ENCODE peak calls at places on chromosome 21, in nine cellular contexts. One of them, this sample, is unnamed. For H3K9me3, the result is how much of the 10 kb centered on the place peaks cover.

GRCh38 chr21:43824883-43825609 is 35.7 kb downstream of the RRP1 start:
- DNase-seq in heart right ventricle: no peak
- DNase-seq in MM.1S: no peak
- DNase-seq in adrenal gland: peak
- DNase-seq in DND-41: no peak
- DNase-seq in tibial nerve: no peak
- DNase-seq in cardiac muscle cell: no peak
- DNase-seq in neural progenitor cell: no peak
- DNase-seq in OCI-LY7: no peak
- DNase-seq in this sample: no peak

GRCh38 chr21:22657786-22658185 is 1659.6 kb downstream of the NCAM2 start:
- DNase-seq in heart right ventricle: no peak
- DNase-seq in MM.1S: no peak
- DNase-seq in adrenal gland: no peak
- DNase-seq in DND-41: no peak
- DNase-seq in tibial nerve: no peak
- DNase-seq in cardiac muscle cell: no peak
- DNase-seq in neural progenitor cell: no peak
- DNase-seq in OCI-LY7: no peak
- DNase-seq in this sample: no peak

GRCh38 chr21:33070921-33071877 is 1.3 kb downstream of the OLIG1 start:
- DNase-seq in heart right ventricle: no peak
- DNase-seq in MM.1S: peak
- DNase-seq in adrenal gland: no peak
- DNase-seq in DND-41: no peak
- DNase-seq in tibial nerve: no peak
- DNase-seq in cardiac muscle cell: peak
- DNase-seq in neural progenitor cell: peak
- DNase-seq in OCI-LY7: no peak
- DNase-seq in this sample: no peak

GRCh38 chr21:25980710-25981109 is 189.9 kb downstream of the APP start:
- DNase-seq in heart right ventricle: no peak
- DNase-seq in MM.1S: no peak
- DNase-seq in adrenal gland: no peak
- DNase-seq in DND-41: no peak
- DNase-seq in tibial nerve: no peak
- DNase-seq in cardiac muscle cell: no peak
- DNase-seq in neural progenitor cell: no peak
- DNase-seq in OCI-LY7: no peak
- DNase-seq in this sample: no peak

GRCh38 chr21:31117046-31117916 is 79.0 kb upstream of the KRTAP19-8 start:
- DNase-seq in heart right ventricle: no peak
- DNase-seq in MM.1S: no peak
- DNase-seq in adrenal gland: no peak
- DNase-seq in DND-41: no peak
- DNase-seq in tibial nerve: no peak
- DNase-seq in cardiac muscle cell: no peak
- DNase-seq in neural progenitor cell: no peak
- DNase-seq in OCI-LY7: no peak
- DNase-seq in this sample: no peak

GRCh38 chr21:44442266-44443125 is 12.8 kb upstream of the LRRC3 start:
- DNase-seq in heart right ventricle: no peak
- DNase-seq in MM.1S: no peak
- DNase-seq in adrenal gland: no peak
- DNase-seq in DND-41: no peak
- DNase-seq in tibial nerve: no peak
- DNase-seq in cardiac muscle cell: no peak
- DNase-seq in neural progenitor cell: no peak
- DNase-seq in OCI-LY7: no peak
- DNase-seq in this sample: no peak

GRCh38 chr21:42906222-42906621 is 13.1 kb downstream of the NDUFV3 start:
- DNase-seq in heart right ventricle: no peak
- DNase-seq in MM.1S: no peak
- DNase-seq in adrenal gland: no peak
- DNase-seq in DND-41: no peak
- DNase-seq in tibial nerve: no peak
- DNase-seq in cardiac muscle cell: no peak
- DNase-seq in neural progenitor cell: no peak
- DNase-seq in OCI-LY7: no peak
- DNase-seq in this sample: no peak

GRCh38 chr21:31656199-31657095 is 3.0 kb upstream of the SOD1 start:
- DNase-seq in heart right ventricle: no peak
- DNase-seq in MM.1S: no peak
- DNase-seq in adrenal gland: no peak
- DNase-seq in DND-41: no peak
- DNase-seq in tibial nerve: no peak
- DNase-seq in cardiac muscle cell: no peak
- DNase-seq in neural progenitor cell: no peak
- DNase-seq in OCI-LY7: no peak
- DNase-seq in this sample: no peak

GRCh38 chr21:33112151-33112550 is 42.2 kb downstream of the OLIG1 start:
- DNase-seq in heart right ventricle: no peak
- DNase-seq in MM.1S: no peak
- DNase-seq in adrenal gland: no peak
- DNase-seq in DND-41: no peak
- DNase-seq in tibial nerve: no peak
- DNase-seq in cardiac muscle cell: no peak
- DNase-seq in neural progenitor cell: no peak
- DNase-seq in OCI-LY7: no peak
- DNase-seq in this sample: no peak

GRCh38 chr21:18245493-18245967 is 897 bp downstream of the CHODL start:
- DNase-seq in heart right ventricle: no peak
- DNase-seq in MM.1S: no peak
- DNase-seq in adrenal gland: no peak
- DNase-seq in DND-41: no peak
- DNase-seq in tibial nerve: no peak
- DNase-seq in cardiac muscle cell: peak
- DNase-seq in neural progenitor cell: peak
- DNase-seq in OCI-LY7: no peak
- DNase-seq in this sample: no peak

GRCh38 chr21:43687566-43688395 is 28.4 kb downstream of the RRP1B start:
- DNase-seq in heart right ventricle: peak
- DNase-seq in MM.1S: no peak
- DNase-seq in adrenal gland: no peak
- DNase-seq in DND-41: no peak
- DNase-seq in tibial nerve: no peak
- DNase-seq in cardiac muscle cell: no peak
- DNase-seq in neural progenitor cell: no peak
- DNase-seq in OCI-LY7: no peak
- DNase-seq in this sample: no peak

GRCh38 chr21:17613242-17613676 is 558 bp upstream of the BTG3 start:
- DNase-seq in heart right ventricle: no peak
- DNase-seq in MM.1S: no peak
- DNase-seq in adrenal gland: peak
- DNase-seq in DND-41: no peak
- DNase-seq in tibial nerve: peak
- DNase-seq in cardiac muscle cell: no peak
- DNase-seq in neural progenitor cell: no peak
- DNase-seq in OCI-LY7: peak
- DNase-seq in this sample: no peak

GRCh38 chr21:21624674-21625073 is 626.5 kb downstream of the NCAM2 start:
- DNase-seq in heart right ventricle: no peak
- DNase-seq in MM.1S: no peak
- DNase-seq in adrenal gland: no peak
- DNase-seq in DND-41: no peak
- DNase-seq in tibial nerve: no peak
- DNase-seq in cardiac muscle cell: no peak
- DNase-seq in neural progenitor cell: no peak
- DNase-seq in OCI-LY7: no peak
- DNase-seq in this sample: no peak

GRCh38 chr21:32824950-32825349 is 53.4 kb upstream of the PAXBP1 start:
- DNase-seq in heart right ventricle: no peak
- DNase-seq in MM.1S: no peak
- DNase-seq in adrenal gland: no peak
- DNase-seq in DND-41: no peak
- DNase-seq in tibial nerve: no peak
- DNase-seq in cardiac muscle cell: no peak
- DNase-seq in neural progenitor cell: no peak
- DNase-seq in OCI-LY7: no peak
- DNase-seq in this sample: no peak

GRCh38 chr21:43919871-43920801 is 55.1 kb downstream of the AGPAT3 start:
- DNase-seq in heart right ventricle: no peak
- DNase-seq in MM.1S: no peak
- DNase-seq in adrenal gland: no peak
- DNase-seq in DND-41: no peak
- DNase-seq in tibial nerve: no peak
- DNase-seq in cardiac muscle cell: no peak
- DNase-seq in neural progenitor cell: no peak
- DNase-seq in OCI-LY7: no peak
- DNase-seq in this sample: no peak

GRCh38 chr21:44043613-44044012 is 31.5 kb downstream of the TRAPPC10 start:
- DNase-seq in heart right ventricle: no peak
- DNase-seq in MM.1S: peak
- DNase-seq in adrenal gland: no peak
- DNase-seq in DND-41: peak
- DNase-seq in tibial nerve: no peak
- DNase-seq in cardiac muscle cell: no peak
- DNase-seq in neural progenitor cell: no peak
- DNase-seq in OCI-LY7: peak
- DNase-seq in this sample: no peak

GRCh38 chr21:27291006-27291405 is 324.1 kb upstream of the ADAMTS5 start:
- DNase-seq in heart right ventricle: no peak
- DNase-seq in MM.1S: no peak
- DNase-seq in adrenal gland: no peak
- DNase-seq in DND-41: no peak
- DNase-seq in tibial nerve: no peak
- DNase-seq in cardiac muscle cell: no peak
- DNase-seq in neural progenitor cell: no peak
- DNase-seq in OCI-LY7: no peak
- DNase-seq in this sample: no peak

GRCh38 chr21:30981403-30981802 is 56.9 kb downstream of the KRTAP19-8 start:
- DNase-seq in heart right ventricle: peak
- DNase-seq in MM.1S: no peak
- DNase-seq in adrenal gland: no peak
- DNase-seq in DND-41: no peak
- DNase-seq in tibial nerve: no peak
- DNase-seq in cardiac muscle cell: no peak
- DNase-seq in neural progenitor cell: no peak
- DNase-seq in OCI-LY7: no peak
- DNase-seq in this sample: no peak

GRCh38 chr21:31088196-31088751 is 50.0 kb upstream of the KRTAP19-8 start:
- DNase-seq in heart right ventricle: no peak
- DNase-seq in MM.1S: no peak
- DNase-seq in adrenal gland: no peak
- DNase-seq in DND-41: no peak
- DNase-seq in tibial nerve: no peak
- DNase-seq in cardiac muscle cell: no peak
- DNase-seq in neural progenitor cell: no peak
- DNase-seq in OCI-LY7: no peak
- DNase-seq in this sample: no peak

GRCh38 chr21:29297483-29298347 is 1.0 kb upstream of the BACH1 start:
- DNase-seq in heart right ventricle: no peak
- DNase-seq in MM.1S: no peak
- DNase-seq in adrenal gland: no peak
- DNase-seq in DND-41: no peak
- DNase-seq in tibial nerve: no peak
- DNase-seq in cardiac muscle cell: no peak
- DNase-seq in neural progenitor cell: no peak
- DNase-seq in OCI-LY7: no peak
- DNase-seq in this sample: no peak

GRCh38 chr21:43209575-43210453 is 41.0 kb downstream of the CRYAA start:
- DNase-seq in heart right ventricle: no peak
- DNase-seq in MM.1S: no peak
- DNase-seq in adrenal gland: peak
- DNase-seq in DND-41: no peak
- DNase-seq in tibial nerve: peak
- DNase-seq in cardiac muscle cell: no peak
- DNase-seq in neural progenitor cell: no peak
- DNase-seq in OCI-LY7: no peak
- DNase-seq in this sample: no peak

DNA sequence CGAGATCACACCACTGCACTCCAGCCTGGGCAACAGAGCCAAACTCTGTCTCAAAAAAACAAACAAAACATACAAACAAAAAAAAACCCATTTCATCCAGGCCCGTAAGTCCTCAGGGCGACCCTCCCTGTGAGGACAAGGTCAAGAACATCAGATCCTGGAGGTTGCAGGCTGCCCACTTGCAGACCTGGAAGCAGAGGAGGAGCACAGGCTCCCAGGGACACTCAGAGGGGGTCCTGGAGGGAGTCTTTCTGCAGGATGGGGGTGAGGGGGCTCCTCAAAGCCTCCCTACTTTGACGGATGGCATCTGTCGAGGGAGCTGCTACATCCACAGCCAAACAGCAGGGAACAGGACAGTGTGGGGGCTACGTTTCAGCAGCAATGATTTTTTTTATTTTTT is 47.2 kb downstream of the RIPK4 start:
- DNase-seq in heart right ventricle: no peak
- DNase-seq in MM.1S: no peak
- DNase-seq in adrenal gland: no peak
- DNase-seq in DND-41: no peak
- DNase-seq in tibial nerve: no peak
- DNase-seq in cardiac muscle cell: no peak
- DNase-seq in neural progenitor cell: no peak
- DNase-seq in OCI-LY7: no peak
- DNase-seq in this sample: no peak
- TF ChIP-seq CTCF in heart right ventricle: no peak
- TF ChIP-seq CTCF in MM.1S: no peak
- TF ChIP-seq CTCF in adrenal gland: no peak
- TF ChIP-seq CTCF in DND-41: no peak
- TF ChIP-seq CTCF in tibial nerve: no peak
- TF ChIP-seq CTCF in cardiac muscle cell: no peak
- TF ChIP-seq CTCF in neural progenitor cell: no peak
- TF ChIP-seq CTCF in OCI-LY7: no peak
- TF ChIP-seq CTCF in this sample: no peak

GRCh38 chr21:35530726-35531125 is 481.6 kb upstream of the RUNX1 start:
- DNase-seq in heart right ventricle: no peak
- DNase-seq in MM.1S: no peak
- DNase-seq in adrenal gland: no peak
- DNase-seq in DND-41: no peak
- DNase-seq in tibial nerve: no peak
- DNase-seq in cardiac muscle cell: no peak
- DNase-seq in neural progenitor cell: no peak
- DNase-seq in OCI-LY7: no peak
- DNase-seq in this sample: no peak
- H3K27ac ChIP-seq in heart right ventricle: no peak
- H3K27ac ChIP-seq in MM.1S: no peak
- H3K27ac ChIP-seq in adrenal gland: no peak
- H3K27ac ChIP-seq in DND-41: no peak
- H3K27ac ChIP-seq in tibial nerve: no peak
- H3K27ac ChIP-seq in cardiac muscle cell: no peak
- H3K27ac ChIP-seq in neural progenitor cell: no peak
- H3K27ac ChIP-seq in OCI-LY7: no peak
- H3K27ac ChIP-seq in this sample: no peak

GRCh38 chr21:16195896-16196443 is 466.2 kb downstream of the USP25 start:
- DNase-seq in heart right ventricle: no peak
- DNase-seq in MM.1S: peak
- DNase-seq in adrenal gland: no peak
- DNase-seq in DND-41: no peak
- DNase-seq in tibial nerve: no peak
- DNase-seq in cardiac muscle cell: no peak
- DNase-seq in neural progenitor cell: no peak
- DNase-seq in OCI-LY7: no peak
- DNase-seq in this sample: no peak
- H3K9me3 ChIP-seq in heart right ventricle: under half
- H3K9me3 ChIP-seq in MM.1S: under half
- H3K9me3 ChIP-seq in adrenal gland: under half
- H3K9me3 ChIP-seq in DND-41: under half
- H3K9me3 ChIP-seq in tibial nerve: under half
- H3K9me3 ChIP-seq in cardiac muscle cell: under half
- H3K9me3 ChIP-seq in neural progenitor cell: under half
- H3K9me3 ChIP-seq in OCI-LY7: under half
- H3K9me3 ChIP-seq in this sample: under half

GRCh38 chr21:39080366-39080765 is 102.9 kb downstream of the PSMG1 start:
- DNase-seq in heart right ventricle: no peak
- DNase-seq in MM.1S: no peak
- DNase-seq in adrenal gland: no peak
- DNase-seq in DND-41: no peak
- DNase-seq in tibial nerve: no peak
- DNase-seq in cardiac muscle cell: no peak
- DNase-seq in neural progenitor cell: no peak
- DNase-seq in OCI-LY7: no peak
- DNase-seq in this sample: no peak
- TF ChIP-seq CTCF in heart right ventricle: no peak
- TF ChIP-seq CTCF in MM.1S: no peak
- TF ChIP-seq CTCF in adrenal gland: no peak
- TF ChIP-seq CTCF in DND-41: no peak
- TF ChIP-seq CTCF in tibial nerve: no peak
- TF ChIP-seq CTCF in cardiac muscle cell: no peak
- TF ChIP-seq CTCF in neural progenitor cell: no peak
- TF ChIP-seq CTCF in OCI-LY7: no peak
- TF ChIP-seq CTCF in this sample: no peak

This sample was measured in CD4-positive, alpha-beta T cell.